ENCODE peak calls at places on chromosome 1, in eight cellular contexts. T, X, J, B, L, D, Z and A are unnamed samples.

GRCh38 chr1:34275150-34275549 is 98.4 kb downstream of the C1orf94 start:
- ATAC-seq in T (no peak), X (no peak), J (no peak), B (no peak), L (no peak), D (no peak), Z (no peak), A (no peak)

GRCh38 chr1:161091093-161091492 is 1.7 kb upstream of the NECTIN4 start:
- ATAC-seq in T (no peak), X (no peak), J (no peak), B (no peak), L (no peak), D (no peak), Z (no peak), A (no peak)

GRCh38 chr1:100584761-100585745 is 47.1 kb downstream of the GPR88 start:
- ATAC-seq in T (peak), X (no peak), J (no peak), B (no peak), L (no peak), D (no peak), Z (no peak), A (no peak)

GRCh38 chr1:6183520-6183989 is 3.4 kb upstream of the CHD5 start:
- ATAC-seq in T (no peak), X (peak), J (peak), B (no peak), L (peak), D (no peak), Z (no peak), A (peak)

GRCh38 chr1:168863647-168864234 is 134.7 kb upstream of the DPT start:
- ATAC-seq in T (peak), X (no peak), J (no peak), B (peak), L (no peak), D (no peak), Z (peak), A (no peak)

GRCh38 chr1:53547321-53547720 is 88.1 kb downstream of the DMRTB1 start:
- ATAC-seq in T (no peak), X (no peak), J (no peak), B (no peak), L (no peak), D (no peak), Z (no peak), A (no peak)

GRCh38 chr1:232074265-232074664 is 447.7 kb downstream of the DISC1 start:
- ATAC-seq in T (no peak), X (no peak), J (no peak), B (no peak), L (no peak), D (no peak), Z (no peak), A (no peak)

GRCh38 chr1:8347635-8348034 is 29.7 kb downstream of the SLC45A1 start:
- ATAC-seq in T (no peak), X (no peak), J (no peak), B (no peak), L (no peak), D (no peak), Z (peak), A (no peak)

GRCh38 chr1:115090956-115091355 is 1.7 kb upstream of the TSPAN2 start:
- ATAC-seq in T (no peak), X (no peak), J (no peak), B (no peak), L (no peak), D (no peak), Z (no peak), A (no peak)

GRCh38 chr1:89822109-89822962 is 1.5 kb downstream of the LRRC8D start:
- ATAC-seq in T (no peak), X (no peak), J (no peak), B (no peak), L (no peak), D (no peak), Z (no peak), A (no peak)

GRCh38 chr1:77421504-77422233 is 139.8 kb downstream of the AK5 start:
- ATAC-seq in T (no peak), X (no peak), J (no peak), B (no peak), L (no peak), D (peak), Z (no peak), A (no peak)

GRCh38 chr1:19863804-19864203 is 18.4 kb upstream of the OTUD3 start:
- ATAC-seq in T (no peak), X (no peak), J (peak), B (no peak), L (no peak), D (no peak), Z (no peak), A (no peak)

GRCh38 chr1:228919919-228920318 is 184.6 kb downstream of the RHOU start:
- ATAC-seq in T (no peak), X (no peak), J (no peak), B (no peak), L (no peak), D (no peak), Z (no peak), A (no peak)

GRCh38 chr1:78250201-78250600 is 204.4 kb downstream of the GIPC2 start:
- ATAC-seq in T (peak), X (no peak), J (no peak), B (no peak), L (no peak), D (no peak), Z (no peak), A (no peak)